ENCODE peak calls at places on chromosomes 5 and 9, in ten cellular contexts. W is activated CD8-positive, alpha-beta memory T cell treated with anti-CD3 and anti-CD28 coated beads, Interleukin-2, amount 10 ng/mL, durations not matched to agents 7 days and 5 days; X is NCI-H2081; N is HT-29; M is GM19239; K is Calu3; V is AG09309; O is DMS79; T is activated CD4-positive, CD25-positive, alpha-beta regulatory T cell; Z is head of caudate nucleus. Q is an unnamed sample.

GRCh38 chr9:20701058-20701457 is 17.0 kb downstream of the FOCAD start:
- DNase-seq in O (peak), T (no peak), K (no peak), Z (no peak), N (no peak), V (no peak), M (no peak), W (no peak), X (peak), Q (no peak)

GRCh38 chr9:121999556-121999955 is 93.6 kb downstream of the TTLL11 start:
- DNase-seq in K (no peak), N (no peak), X (no peak), W (peak), Z (peak), M (no peak), V (no peak), T (no peak), O (no peak), Q (no peak)

GRCh38 chr5:53128481-53128880 is 18.9 kb upstream of the MOCS2 start:
- DNase-seq in X (no peak), K (no peak), Z (no peak), T (no peak), O (no peak), N (no peak), M (no peak), W (no peak), V (no peak), Q (no peak)

GRCh38 chr9:128635266-128636023 is 21.2 kb downstream of the DYNC2I2 start:
- DNase-seq in W (no peak), Z (no peak), K (peak), V (peak), X (no peak), O (peak), T (no peak), M (no peak), N (peak), Q (peak)

GRCh38 chr9:34517185-34517584 is 5.6 kb downstream of the ENHO start:
- DNase-seq in N (no peak), T (no peak), O (no peak), W (no peak), K (no peak), V (no peak), X (no peak), Z (no peak), M (no peak), Q (no peak)

GRCh38 chr9:133968428-133968827 is 23.7 kb downstream of the VAV2 start:
- DNase-seq in T (no peak), X (no peak), W (no peak), M (no peak), O (no peak), V (no peak), K (no peak), Z (no peak), N (no peak), Q (no peak)

GRCh38 chr9:98997580-98997979 is 53.9 kb downstream of the COL15A1 start:
- DNase-seq in K (no peak), T (no peak), Z (no peak), O (peak), X (no peak), M (no peak), V (no peak), W (peak), N (no peak), Q (no peak)

GRCh38 chr5:138503487-138504270 is 38.4 kb downstream of the EGR1 start:
- DNase-seq in K (peak), T (no peak), O (peak), N (peak), W (peak), Z (peak), V (peak), M (peak), X (peak), Q (no peak)

GRCh38 chr5:38677611-38678010 is 121.2 kb upstream of the LIFR start:
- DNase-seq in N (no peak), Z (no peak), T (no peak), X (no peak), O (no peak), W (no peak), M (no peak), V (no peak), K (no peak), Q (no peak)

GRCh38 chr9:88339322-88339721 is 48.9 kb upstream of the SPIN1 start:
- DNase-seq in K (no peak), W (no peak), V (no peak), N (no peak), M (no peak), X (no peak), O (no peak), Z (no peak), T (no peak), Q (no peak)

GRCh38 chr5:19880859-19881436 is 107.1 kb downstream of the CDH18 start:
- DNase-seq in O (no peak), N (peak), W (no peak), Z (no peak), M (no peak), K (peak), V (no peak), X (peak), T (no peak), Q (no peak)